ENCODE peak calls at places on chromosomes 12 and 14, in five cellular contexts. I is stomach, T is heart left ventricle, F is NB4, N is IMR-90. H is an unnamed sample.

GRCh38 chr12:57893460-57894353 is 47.2 kb upstream of the CTDSP2 start:
- DNase-seq in T (peak), F (peak), I (peak), N (peak), H (peak)

GRCh38 chr14:103104654-103105511 is 10.4 kb downstream of the EXOC3L4 start:
- DNase-seq in N (peak), T (peak), I (peak), F (peak), H (peak)

GRCh38 chr12:104457746-104458644 is 1.2 kb downstream of the CHST11 start:
- DNase-seq in T (peak), N (no peak), I (peak), F (peak), H (peak)

GRCh38 chr14:65095633-65096205 is 6.6 kb downstream of the MAX start:
- DNase-seq in F (no peak), N (peak), T (peak), I (peak), H (peak)

GRCh38 chr12:89544730-89545184 is 18.9 kb upstream of the POC1B start:
- DNase-seq in I (peak), F (no peak), N (no peak), T (peak), H (peak)

GRCh38 chr12:24226745-24227350 is 277.4 kb upstream of the SOX5 start:
- DNase-seq in I (no peak), T (no peak), N (peak), F (peak), H (no peak)

GRCh38 chr12:124338448-124338847 is 43.6 kb downstream of the RFLNA start:
- DNase-seq in I (no peak), F (no peak), T (no peak), N (no peak), H (no peak)

GRCh38 chr14:62778847-62779246 is 266.4 kb downstream of the KCNH5 start:
- DNase-seq in I (no peak), N (peak), F (no peak), T (no peak), H (no peak)

GRCh38 chr14:96037891-96038557 is 1.1 kb upstream of the C14orf132 start:
- DNase-seq in N (no peak), F (no peak), I (peak), T (peak), H (no peak)

GRCh38 chr12:120013659-120014380 is 24.8 kb downstream of the BICDL1 start:
- DNase-seq in F (peak), N (no peak), I (no peak), T (no peak), H (no peak)

GRCh38 chr14:32494566-32495434 is 165.7 kb downstream of the AKAP6 start:
- DNase-seq in F (no peak), I (no peak), T (peak), N (peak), H (no peak)

GRCh38 chr12:5441497-5442236 is 9.8 kb downstream of the NTF3 start:
- DNase-seq in N (peak), I (no peak), F (no peak), T (no peak), H (no peak)

GRCh38 chr12:79251356-79251755 is 386.8 kb downstream of the SYT1 start:
- DNase-seq in T (no peak), N (peak), I (no peak), F (no peak), H (no peak)

DNA sequence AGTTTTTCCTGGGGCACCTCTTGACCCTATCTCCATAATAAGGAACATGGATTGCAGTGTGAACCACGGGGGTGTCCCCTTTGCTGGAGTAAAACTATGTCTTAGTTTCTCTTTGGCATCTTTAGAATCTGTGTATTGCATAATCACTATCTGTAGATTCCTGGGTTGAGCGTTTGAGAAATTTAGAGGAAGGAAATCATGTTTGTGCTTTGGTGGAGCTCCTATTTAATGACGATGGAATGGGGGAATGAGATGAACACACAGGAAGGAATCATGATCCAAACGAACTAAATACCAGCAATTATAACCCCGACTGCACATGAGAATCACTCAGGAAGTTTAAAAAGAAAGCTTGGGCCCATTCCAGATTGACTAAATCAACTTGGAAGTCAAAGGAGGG is 1.3 kb upstream of the MYG1 start:
- DNase-seq in I (no peak), T (no peak), N (peak), F (peak), H (no peak)
- H3K4me3 ChIP-seq in I (no peak), T (no peak), N (peak), F (peak), H (no peak)

GRCh38 chr14:94612174-94612573 is at the start of gene SERPINA3:
- DNase-seq in I (no peak), F (no peak), N (peak), T (no peak), H (peak)
- TF ChIP-seq POLR2A in I (no peak), F (no peak), N (no peak), T (no peak), H (no peak)

GRCh38 chr12:116299064-116299463 is 21.6 kb upstream of the MED13L start:
- DNase-seq in F (peak), T (no peak), I (peak), N (no peak), H (no peak)
- TF ChIP-seq CTCF in F (peak), T (no peak), I (peak), N (no peak), H (no peak)

GRCh38 chr14:69485261-69485660 is 733 bp downstream of the PLEKHD1 start:
- DNase-seq in N (no peak), I (no peak), F (no peak), T (no peak), H (no peak)

GRCh38 chr14:69484444-69485113 is at the start of gene PLEKHD1:
- DNase-seq in T (no peak), F (no peak), N (no peak), I (peak), H (no peak)

GRCh38 chr14:69481815-69482568 is 2.5 kb upstream of the PLEKHD1 start:
- DNase-seq in F (peak), T (no peak), I (no peak), N (no peak), H (no peak)

GRCh38 chr14:69485701-69486100 is 1.2 kb downstream of the PLEKHD1 start:
- DNase-seq in N (no peak), T (no peak), I (no peak), F (no peak), H (no peak)

GRCh38 chr14:69483765-69484443 is 624 bp upstream of the PLEKHD1 start:
- DNase-seq in F (no peak), T (peak), N (peak), I (no peak), H (peak)
- H3K4me3 ChIP-seq in F (no peak), T (peak), N (no peak), I (peak), H (no peak)

H was measured in testis.